ENCODE peak calls at places on chromosomes 6 and 20, in four cellular contexts. One of them, this sample, is unnamed.

GRCh38 chr6:20200761-20201160 is 11.5 kb downstream of the MBOAT1 start:
- DNase-seq in stimulated activated CD8-positive, alpha-beta memory T cell treated with anti-CD3 and anti-CD28 coated beads, Interleukin-7, amount 100 ng/mL, for 1 hour: no peak
- DNase-seq in uterus: no peak
- DNase-seq in sciatic nerve: no peak
- DNase-seq in this sample: no peak

GRCh38 chr6:149965191-149966020 is 1.7 kb downstream of the ULBP1 start:
- DNase-seq in stimulated activated CD8-positive, alpha-beta memory T cell treated with anti-CD3 and anti-CD28 coated beads, Interleukin-7, amount 100 ng/mL, for 1 hour: no peak
- DNase-seq in uterus: no peak
- DNase-seq in sciatic nerve: no peak
- DNase-seq in this sample: peak

GRCh38 chr20:45020236-45020886 is 54.0 kb downstream of the STK4 start:
- DNase-seq in stimulated activated CD8-positive, alpha-beta memory T cell treated with anti-CD3 and anti-CD28 coated beads, Interleukin-7, amount 100 ng/mL, for 1 hour: no peak
- DNase-seq in uterus: no peak
- DNase-seq in sciatic nerve: no peak
- DNase-seq in this sample: peak

GRCh38 chr20:35904982-35905663 is 49.2 kb downstream of the SCAND1 start:
- DNase-seq in stimulated activated CD8-positive, alpha-beta memory T cell treated with anti-CD3 and anti-CD28 coated beads, Interleukin-7, amount 100 ng/mL, for 1 hour: no peak
- DNase-seq in uterus: no peak
- DNase-seq in sciatic nerve: no peak
- DNase-seq in this sample: no peak

GRCh38 chr6:118335325-118335724 is 212.8 kb upstream of the PLN start:
- DNase-seq in stimulated activated CD8-positive, alpha-beta memory T cell treated with anti-CD3 and anti-CD28 coated beads, Interleukin-7, amount 100 ng/mL, for 1 hour: no peak
- DNase-seq in uterus: no peak
- DNase-seq in sciatic nerve: no peak
- DNase-seq in this sample: no peak

GRCh38 chr6:33315753-33316602 is 1.6 kb downstream of the ZBTB22 start:
- DNase-seq in stimulated activated CD8-positive, alpha-beta memory T cell treated with anti-CD3 and anti-CD28 coated beads, Interleukin-7, amount 100 ng/mL, for 1 hour: no peak
- DNase-seq in uterus: no peak
- DNase-seq in sciatic nerve: no peak
- DNase-seq in this sample: no peak

GRCh38 chr20:56171087-56172012 is 77.2 kb upstream of the MC3R start:
- DNase-seq in stimulated activated CD8-positive, alpha-beta memory T cell treated with anti-CD3 and anti-CD28 coated beads, Interleukin-7, amount 100 ng/mL, for 1 hour: no peak
- DNase-seq in uterus: no peak
- DNase-seq in sciatic nerve: no peak
- DNase-seq in this sample: no peak

GRCh38 chr20:57386762-57387161 is 4.4 kb upstream of the RBM38 start:
- DNase-seq in stimulated activated CD8-positive, alpha-beta memory T cell treated with anti-CD3 and anti-CD28 coated beads, Interleukin-7, amount 100 ng/mL, for 1 hour: no peak
- DNase-seq in uterus: no peak
- DNase-seq in sciatic nerve: no peak
- DNase-seq in this sample: peak

GRCh38 chr6:85537055-85537494 is 56.6 kb downstream of the SNX14 start:
- DNase-seq in stimulated activated CD8-positive, alpha-beta memory T cell treated with anti-CD3 and anti-CD28 coated beads, Interleukin-7, amount 100 ng/mL, for 1 hour: no peak
- DNase-seq in uterus: no peak
- DNase-seq in sciatic nerve: no peak
- DNase-seq in this sample: no peak

GRCh38 chr6:116465246-116465645 is 4.1 kb downstream of the CALHM6 start:
- DNase-seq in stimulated activated CD8-positive, alpha-beta memory T cell treated with anti-CD3 and anti-CD28 coated beads, Interleukin-7, amount 100 ng/mL, for 1 hour: no peak
- DNase-seq in uterus: no peak
- DNase-seq in sciatic nerve: no peak
- DNase-seq in this sample: no peak

GRCh38 chr6:30885999-30886896 is 1.9 kb downstream of the DDR1 start:
- DNase-seq in stimulated activated CD8-positive, alpha-beta memory T cell treated with anti-CD3 and anti-CD28 coated beads, Interleukin-7, amount 100 ng/mL, for 1 hour: no peak
- DNase-seq in uterus: peak
- DNase-seq in sciatic nerve: peak
- DNase-seq in this sample: no peak

GRCh38 chr6:163876391-163876790 is 461.9 kb downstream of the QKI start:
- DNase-seq in stimulated activated CD8-positive, alpha-beta memory T cell treated with anti-CD3 and anti-CD28 coated beads, Interleukin-7, amount 100 ng/mL, for 1 hour: no peak
- DNase-seq in uterus: no peak
- DNase-seq in sciatic nerve: no peak
- DNase-seq in this sample: no peak

GRCh38 chr6:125888989-125889656 is 67.4 kb upstream of the HINT3 start:
- DNase-seq in stimulated activated CD8-positive, alpha-beta memory T cell treated with anti-CD3 and anti-CD28 coated beads, Interleukin-7, amount 100 ng/mL, for 1 hour: no peak
- DNase-seq in uterus: no peak
- DNase-seq in sciatic nerve: no peak
- DNase-seq in this sample: no peak

GRCh38 chr20:15642676-15643075 is 930.6 kb downstream of the KIF16B start:
- DNase-seq in stimulated activated CD8-positive, alpha-beta memory T cell treated with anti-CD3 and anti-CD28 coated beads, Interleukin-7, amount 100 ng/mL, for 1 hour: no peak
- DNase-seq in uterus: no peak
- DNase-seq in sciatic nerve: no peak
- DNase-seq in this sample: no peak

GRCh38 chr6:80366721-80367120 is 260.2 kb downstream of the BCKDHB start:
- DNase-seq in stimulated activated CD8-positive, alpha-beta memory T cell treated with anti-CD3 and anti-CD28 coated beads, Interleukin-7, amount 100 ng/mL, for 1 hour: no peak
- DNase-seq in uterus: no peak
- DNase-seq in sciatic nerve: no peak
- DNase-seq in this sample: no peak

GRCh38 chr6:8029243-8029870 is 34.8 kb downstream of the BLOC1S5 start:
- DNase-seq in stimulated activated CD8-positive, alpha-beta memory T cell treated with anti-CD3 and anti-CD28 coated beads, Interleukin-7, amount 100 ng/mL, for 1 hour: no peak
- DNase-seq in uterus: no peak
- DNase-seq in sciatic nerve: no peak
- DNase-seq in this sample: no peak

GRCh38 chr6:16871047-16871446 is 109.8 kb upstream of the ATXN1 start:
- DNase-seq in stimulated activated CD8-positive, alpha-beta memory T cell treated with anti-CD3 and anti-CD28 coated beads, Interleukin-7, amount 100 ng/mL, for 1 hour: no peak
- DNase-seq in uterus: no peak
- DNase-seq in sciatic nerve: no peak
- DNase-seq in this sample: no peak